ENCODE peak calls at places on chromosome 7, in four cellular contexts. B is prostate gland, A is A673, P is hepatocyte. C is an unnamed sample. For H3K9me3 and H3K36me3, the result is how much of the 10 kb centered on the place peaks cover.

GRCh38 chr7:20470726-20471125 is 140.0 kb downstream of the ITGB8 start:
- DNase-seq in B (no peak), A (no peak), P (no peak), C (no peak)

GRCh38 chr7:69108041-69108440 is 490.2 kb upstream of the AUTS2 start:
- DNase-seq in B (no peak), A (no peak), P (no peak), C (no peak)

GRCh38 chr7:50837965-50838364 is 55.3 kb upstream of the GRB10 start:
- DNase-seq in B (no peak), A (no peak), P (no peak), C (no peak)

GRCh38 chr7:17559388-17559787 is 260.9 kb downstream of the AHR start:
- DNase-seq in B (no peak), A (no peak), P (peak), C (no peak)

GRCh38 chr7:90390926-90391325 is 12.3 kb upstream of the CLDN12 start:
- DNase-seq in B (no peak), A (no peak), P (no peak), C (no peak)

GRCh38 chr7:84245831-84246230 is 51.2 kb upstream of the SEMA3A start:
- DNase-seq in B (no peak), A (no peak), P (no peak), C (peak)

GRCh38 chr7:127644484-127644883 is 7.5 kb upstream of the SND1 start:
- DNase-seq in B (no peak), A (no peak), P (no peak), C (no peak)

GRCh38 chr7:111229951-111230350 is 139.0 kb downstream of the LRRN3 start:
- DNase-seq in B (no peak), A (no peak), P (no peak), C (no peak)

GRCh38 chr7:36076073-36076472 is 77.0 kb upstream of the EEPD1 start:
- DNase-seq in B (no peak), A (no peak), P (no peak), C (no peak)

GRCh38 chr7:67738-68395 is 124.5 kb upstream of the FAM20C start:
- DNase-seq in B (no peak), A (no peak), P (no peak), C (no peak)

GRCh38 chr7:33719059-33719581 is 186.2 kb upstream of the BMPER start:
- DNase-seq in B (no peak), A (no peak), P (no peak), C (no peak)

GRCh38 chr7:117979954-117980497 is 106.8 kb upstream of the CTTNBP2 start:
- DNase-seq in B (no peak), A (no peak), P (no peak), C (no peak)

GRCh38 chr7:26620352-26620751 is 244.0 kb downstream of the SKAP2 start:
- DNase-seq in B (no peak), A (peak), P (peak), C (no peak)

GRCh38 chr7:2567663-2568238 is 9.0 kb downstream of the IQCE start:
- DNase-seq in B (no peak), A (no peak), P (peak), C (no peak)

GRCh38 chr7:152924238-152924637 is 164.7 kb downstream of the ACTR3B start:
- DNase-seq in B (no peak), A (no peak), P (no peak), C (no peak)

GRCh38 chr7:134632937-134633540 is 13.6 kb upstream of the BPGM start:
- DNase-seq in B (no peak), A (peak), P (peak), C (no peak)

GRCh38 chr7:47513741-47514241 is 68.1 kb downstream of the TNS3 start:
- DNase-seq in B (peak), A (no peak), P (peak), C (peak)

GRCh38 chr7:73995330-73995729 is 32.6 kb upstream of the ELN start:
- DNase-seq in B (no peak), A (no peak), P (peak), C (no peak)

GRCh38 chr7:32779167-32779566 is 112.4 kb downstream of the KBTBD2 start:
- DNase-seq in B (no peak), A (no peak), P (no peak), C (no peak)

GRCh38 chr7:83794834-83795233 is 145.9 kb upstream of the SEMA3E start:
- DNase-seq in B (no peak), A (no peak), P (no peak), C (no peak)

GRCh38 chr7:32357535-32358277 is 132.5 kb downstream of the LSM5 start:
- DNase-seq in B (no peak), A (no peak), P (no peak), C (no peak)

GRCh38 chr7:155913719-155914118 is 101.5 kb upstream of the SHH start:
- DNase-seq in B (no peak), A (no peak), P (no peak), C (no peak)

GRCh38 chr7:82419200-82419599 is 24.4 kb downstream of the CACNA2D1 start:
- DNase-seq in B (no peak), A (no peak), P (no peak), C (no peak)

GRCh38 chr7:120030871-120031270 is 242.1 kb upstream of the KCND2 start:
- DNase-seq in B (no peak), A (no peak), P (no peak), C (no peak)

GRCh38 chr7:30682131-30683083 is at the start of gene CRHR2:
- DNase-seq in B (no peak), A (peak), P (peak), C (no peak)

GRCh38 chr7:45184326-45185027 is 26.9 kb downstream of the RAMP3 start:
- DNase-seq in B (no peak), A (no peak), P (no peak), C (no peak)

GRCh38 chr7:97555845-97556431 is 175.9 kb upstream of the TAC1 start:
- DNase-seq in B (no peak), A (no peak), P (no peak), C (no peak)

GRCh38 chr7:131219277-131220041 is 108.2 kb upstream of the MKLN1 start:
- DNase-seq in B (no peak), A (no peak), P (no peak), C (no peak)

GRCh38 chr7:138603549-138604324 is 97.4 kb downstream of the SVOPL start:
- DNase-seq in B (no peak), A (no peak), P (no peak), C (no peak)

GRCh38 chr7:92695308-92696261 is 105.4 kb upstream of the FAM133B start:
- DNase-seq in B (peak), A (peak), P (peak), C (peak)

GRCh38 chr7:108261560-108262255 is 131.5 kb upstream of the LAMB4 start:
- DNase-seq in B (no peak), A (peak), P (no peak), C (no peak)

GRCh38 chr7:11327633-11328032 is 354.0 kb downstream of the PHF14 start:
- DNase-seq in B (no peak), A (no peak), P (no peak), C (no peak)

GRCh38 chr7:919924-920341 is 34.5 kb downstream of the ADAP1 start:
- DNase-seq in B (no peak), A (no peak), P (no peak), C (peak)

GRCh38 chr7:157527686-157528085 is 190.9 kb downstream of the DNAJB6 start:
- DNase-seq in B (no peak), A (no peak), P (no peak), C (no peak)

GRCh38 chr7:157532068-157532467 is 195.3 kb downstream of the DNAJB6 start:
- DNase-seq in B (no peak), A (no peak), P (no peak), C (no peak)

GRCh38 chr7:157528785-157529341 is 192.1 kb downstream of the DNAJB6 start:
- DNase-seq in B (no peak), A (no peak), P (no peak), C (no peak)

GRCh38 chr7:157527235-157527634 is 190.4 kb downstream of the DNAJB6 start:
- DNase-seq in B (no peak), A (no peak), P (no peak), C (no peak)

GRCh38 chr7:157529768-157530560 is 193.2 kb downstream of the DNAJB6 start:
- DNase-seq in B (no peak), A (no peak), P (no peak), C (no peak)
- H3K9me3 ChIP-seq in B (under half), A (under half), P (under half), C (under half)

GRCh38 chr7:129661645-129662182 is 50.2 kb downstream of the NRF1 start:
- DNase-seq in B (no peak), A (no peak), P (no peak), C (no peak)
- H3K36me3 ChIP-seq in B (under half), A (under half), P (under half), C (under half)

DNA sequence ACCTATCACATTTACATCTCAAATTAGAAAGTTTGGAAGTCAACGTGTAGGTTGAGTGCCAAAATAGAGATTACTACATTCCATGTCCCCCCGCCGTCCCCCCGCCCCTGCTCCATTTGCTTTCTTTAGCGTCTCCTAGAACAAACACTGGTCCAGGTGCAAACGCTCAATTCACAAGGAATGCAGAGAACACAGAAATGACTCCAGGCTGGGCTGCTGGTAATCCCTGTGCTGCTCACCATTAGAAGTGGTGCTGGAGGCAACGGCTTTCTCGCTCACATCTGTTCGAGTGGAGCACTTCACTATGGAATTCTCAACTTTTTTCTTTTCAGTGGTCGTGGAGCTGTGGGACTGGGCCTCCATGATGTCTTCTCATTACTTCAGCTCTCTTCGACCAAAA is 14.1 kb downstream of the GLI3 start:
- DNase-seq in B (no peak), A (peak), P (no peak), C (no peak)
- H3K27ac ChIP-seq in B (no peak), A (peak), P (no peak), C (no peak)

GRCh38 chr7:63077841-63078240 is 920.8 kb upstream of the ZNF722 start:
- DNase-seq in B (no peak), A (no peak), P (no peak), C (no peak)
- H3K9me3 ChIP-seq in B (under half), A (under half), P (under half), C (under half)

DNA sequence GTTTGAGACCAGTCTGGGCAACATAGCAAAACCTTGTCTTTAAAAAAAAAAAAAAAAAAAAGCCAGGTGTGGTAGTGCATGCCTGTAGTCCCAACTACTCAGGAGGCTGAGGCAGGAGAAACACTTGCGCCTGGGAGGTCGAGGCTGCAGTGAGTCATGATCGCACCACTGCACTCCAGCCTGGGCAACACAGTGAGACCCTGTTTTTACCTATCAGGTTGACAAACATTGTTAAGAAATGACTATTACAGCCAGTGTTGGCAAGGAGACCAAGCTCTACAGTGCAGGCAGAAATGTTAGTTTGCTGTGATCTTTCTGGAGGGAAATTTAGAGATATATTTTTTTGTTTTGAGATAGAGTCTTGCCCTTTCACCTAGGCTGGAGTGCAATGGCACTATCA is 37.3 kb downstream of the CUL1 start:
- DNase-seq in B (no peak), A (no peak), P (no peak), C (no peak)
- H3K36me3 ChIP-seq in B (under half), A (half or more), P (under half), C (under half)

DNA sequence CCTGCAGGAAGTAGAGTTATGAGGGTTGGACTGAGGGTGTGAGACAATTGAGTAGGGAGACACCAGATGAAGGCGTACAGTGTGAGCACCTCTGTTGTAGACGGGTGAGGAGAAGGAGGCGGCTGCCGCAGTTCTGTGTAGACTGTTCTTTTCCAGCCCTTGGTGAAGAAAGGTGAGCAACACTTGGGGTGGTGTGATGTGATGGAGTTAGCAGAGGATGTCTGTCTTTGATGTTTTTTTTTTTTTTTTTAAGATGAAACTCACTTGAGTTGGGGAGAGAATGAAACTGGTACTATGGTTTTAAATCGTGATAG is 42.8 kb upstream of the RNF216 start:
- DNase-seq in B (no peak), A (no peak), P (no peak), C (no peak)
- H3K27ac ChIP-seq in B (no peak), A (no peak), P (no peak), C (no peak)

C was measured in colonic mucosa.